ENCODE peak calls at places on chromosome 9, in seven cellular contexts. W, L, D, Y, Z, U and X are unnamed samples.

GRCh38 chr9:131734165-131734610 is 5.7 kb downstream of the RAPGEF1 start:
- DNase-seq in W (peak), L (no peak), D (no peak), Y (no peak), Z (no peak), U (no peak), X (peak)

GRCh38 chr9:107178302-107178701 is 104.8 kb upstream of the RAD23B start:
- DNase-seq in W (no peak), L (no peak), D (no peak), Y (no peak), Z (no peak), U (no peak), X (no peak)

GRCh38 chr9:27528886-27529315 is 713 bp downstream of the MOB3B start:
- DNase-seq in W (peak), L (peak), D (peak), Y (peak), Z (peak), U (peak), X (peak)

GRCh38 chr9:76603448-76603895 is 144.5 kb downstream of the GCNT1 start:
- DNase-seq in W (no peak), L (no peak), D (no peak), Y (no peak), Z (no peak), U (no peak), X (no peak)

GRCh38 chr9:86241216-86241615 is 18.2 kb downstream of the C9orf153 start:
- DNase-seq in W (no peak), L (no peak), D (no peak), Y (no peak), Z (no peak), U (no peak), X (no peak)

GRCh38 chr9:2524601-2525000 is 97.0 kb upstream of the VLDLR start:
- DNase-seq in W (no peak), L (no peak), D (no peak), Y (no peak), Z (no peak), U (no peak), X (no peak)

GRCh38 chr9:128920381-128921058 is at the start of gene PHYHD1:
- DNase-seq in W (peak), L (peak), D (no peak), Y (no peak), Z (no peak), U (peak), X (no peak)

GRCh38 chr9:129761901-129762359 is 9.1 kb upstream of the PTGES start:
- DNase-seq in W (no peak), L (no peak), D (no peak), Y (no peak), Z (no peak), U (no peak), X (no peak)

GRCh38 chr9:35645736-35646582 is 4.8 kb downstream of the SIT1 start:
- DNase-seq in W (peak), L (no peak), D (no peak), Y (no peak), Z (no peak), U (peak), X (no peak)

GRCh38 chr9:110571801-110572490 is 7.6 kb downstream of the SVEP1 start:
- DNase-seq in W (no peak), L (no peak), D (no peak), Y (no peak), Z (no peak), U (no peak), X (no peak)

GRCh38 chr9:89444212-89444611 is 53.7 kb downstream of the SEMA4D start:
- DNase-seq in W (no peak), L (no peak), D (no peak), Y (no peak), Z (no peak), U (no peak), X (peak)

GRCh38 chr9:134570726-134571325 is 70.8 kb upstream of the COL5A1 start:
- DNase-seq in W (peak), L (peak), D (no peak), Y (no peak), Z (no peak), U (no peak), X (no peak)

DNA sequence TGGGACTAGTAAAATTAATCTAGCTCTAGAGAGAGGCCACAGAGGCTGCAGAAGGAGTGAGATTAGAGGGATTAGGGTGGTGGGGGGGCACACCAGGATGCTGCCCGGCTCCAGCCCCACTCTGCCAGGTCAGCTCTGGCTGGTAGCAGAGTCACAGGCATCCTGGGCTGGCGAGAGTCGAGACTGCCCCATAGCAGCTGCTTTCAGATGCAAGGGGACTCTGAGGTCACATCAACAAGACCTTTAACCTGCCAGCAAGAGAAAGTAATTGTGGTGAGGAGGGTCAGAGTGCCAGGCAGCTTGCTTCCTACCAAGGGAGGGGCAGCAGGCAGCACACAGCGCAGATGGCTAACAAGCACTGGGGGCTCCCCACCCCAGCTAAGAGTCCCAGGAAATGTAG is 7.5 kb downstream of the EPB41L4B start:
- DNase-seq in W (no peak), L (no peak), D (no peak), Y (no peak), Z (no peak), U (no peak), X (no peak)
- TF ChIP-seq CTCF in W (no peak), L (no peak), D (no peak), Y (no peak), Z (no peak), U (no peak), X (no peak)

GRCh38 chr9:126722922-126723806 is 81.7 kb upstream of the ZBTB43 start:
- DNase-seq in W (peak), L (peak), D (no peak), Y (no peak), Z (no peak), U (peak), X (peak)
- TF ChIP-seq POLR2A in W (no peak), L (no peak), D (no peak), Y (no peak), Z (no peak), U (no peak), X (no peak)

GRCh38 chr9:97487880-97488279 is 13.6 kb upstream of the TMOD1 start:
- DNase-seq in W (no peak), L (no peak), D (no peak), Y (no peak), Z (no peak), U (no peak), X (no peak)

GRCh38 chr9:97484134-97484533 is 17.3 kb upstream of the TMOD1 start:
- DNase-seq in W (peak), L (no peak), D (no peak), Y (no peak), Z (no peak), U (no peak), X (no peak)

GRCh38 chr9:97491216-97491999 is 10.1 kb upstream of the TMOD1 start:
- DNase-seq in W (no peak), L (no peak), D (no peak), Y (no peak), Z (no peak), U (no peak), X (no peak)

GRCh38 chr9:97487107-97487506 is 14.4 kb upstream of the TMOD1 start:
- DNase-seq in W (no peak), L (no peak), D (no peak), Y (no peak), Z (no peak), U (no peak), X (no peak)
- TF ChIP-seq CTCF in W (no peak), L (no peak), D (no peak), Y (no peak), Z (peak), U (no peak), X (no peak)

GRCh38 chr9:33748633-33749304 is 46.6 kb upstream of the PRSS3 start:
- DNase-seq in W (no peak), L (no peak), D (no peak), Y (no peak), Z (no peak), U (no peak), X (no peak)
- TF ChIP-seq POLR2A in W (no peak), L (no peak), D (no peak), Y (no peak), Z (no peak), U (no peak), X (no peak)

GRCh38 chr9:88234114-88234513 is 95.8 kb upstream of the SPATA31C2 start:
- DNase-seq in W (no peak), L (no peak), D (no peak), Y (no peak), Z (no peak), U (no peak), X (no peak)

GRCh38 chr9:88238281-88238571 is 100.0 kb upstream of the SPATA31C2 start:
- DNase-seq in W (no peak), L (no peak), D (no peak), Y (no peak), Z (no peak), U (no peak), X (no peak)

GRCh38 chr9:88235615-88236014 is 97.3 kb upstream of the SPATA31C2 start:
- DNase-seq in W (no peak), L (no peak), D (no peak), Y (no peak), Z (no peak), U (no peak), X (no peak)

GRCh38 chr9:88237454-88238280 is 99.4 kb upstream of the SPATA31C2 start:
- DNase-seq in W (no peak), L (no peak), D (no peak), Y (no peak), Z (no peak), U (no peak), X (no peak)

GRCh38 chr9:88236531-88237453 is 98.5 kb upstream of the SPATA31C2 start:
- DNase-seq in W (no peak), L (peak), D (no peak), Y (no peak), Z (no peak), U (no peak), X (no peak)
- TF ChIP-seq CTCF in W (no peak), L (no peak), D (no peak), Y (no peak), Z (no peak), U (no peak), X (no peak)

GRCh38 chr9:87713278-87713989 is 12.5 kb upstream of the CTSL start:
- DNase-seq in W (peak), L (peak), D (peak), Y (peak), Z (peak), U (no peak), X (no peak)
- TF ChIP-seq POLR2A in W (no peak), L (no peak), D (no peak), Y (no peak), Z (peak), U (no peak), X (no peak)

GRCh38 chr9:127700594-127701255 is 6.1 kb upstream of the CFAP157 start:
- DNase-seq in W (no peak), L (no peak), D (no peak), Y (no peak), Z (no peak), U (no peak), X (no peak)
- TF ChIP-seq CTCF in W (no peak), L (no peak), D (no peak), Y (no peak), Z (no peak), U (no peak), X (no peak)

DNA sequence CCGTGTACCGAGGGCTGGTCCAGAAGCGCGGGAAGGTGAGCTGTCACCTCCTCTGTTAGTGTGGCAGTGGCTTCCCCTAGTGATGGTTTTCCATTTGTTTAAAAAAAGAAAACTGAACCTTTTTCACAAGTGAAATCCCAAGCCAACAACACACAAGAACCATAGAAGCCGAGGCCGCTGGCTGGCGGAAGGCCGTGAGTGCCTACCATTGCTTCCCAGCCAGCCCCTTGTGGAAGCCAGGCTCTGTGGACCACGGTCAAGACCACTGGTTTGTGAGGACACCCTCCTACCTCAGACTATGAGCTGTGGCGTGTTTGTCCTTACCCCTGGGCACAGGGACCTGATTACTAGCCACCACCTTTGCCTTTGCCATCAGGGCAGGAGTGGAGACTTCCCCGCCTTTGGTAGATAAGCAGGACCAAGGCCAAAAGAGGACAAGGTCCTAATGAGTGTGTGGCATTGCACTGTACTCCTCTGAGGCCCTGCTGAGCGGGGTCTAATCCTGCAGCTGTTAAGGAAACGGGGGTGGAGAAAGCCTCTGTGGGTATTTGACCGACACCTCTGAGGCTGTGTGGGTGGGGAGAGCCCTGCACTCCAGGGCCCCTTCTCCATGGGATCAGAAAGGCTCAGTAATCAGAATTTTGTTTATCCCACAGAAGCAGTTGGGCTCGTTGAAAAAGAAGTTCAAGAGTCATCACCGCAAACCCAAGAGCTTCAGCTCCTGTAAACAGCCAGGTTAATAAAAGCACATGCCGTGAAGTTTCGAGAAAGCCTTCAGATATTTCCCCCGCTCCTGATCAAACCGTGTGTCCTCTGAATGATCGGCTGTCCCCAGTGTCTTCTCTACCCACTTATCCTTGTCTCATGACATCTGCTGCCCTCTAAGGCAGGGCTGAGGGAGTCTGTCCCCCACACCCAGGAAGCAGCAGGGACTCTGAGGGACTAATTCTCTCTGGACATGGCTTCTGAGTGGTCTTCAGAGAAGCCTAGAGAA is 4.3 kb downstream of the SURF2 start:
- DNase-seq in W (no peak), L (no peak), D (no peak), Y (no peak), Z (no peak), U (no peak), X (no peak)
- TF ChIP-seq POLR2A in W (no peak), L (no peak), D (no peak), Y (no peak), Z (no peak), U (no peak), X (no peak)